ENCODE peak calls at places on chromosomes 11 and 22, in ten cellular contexts. N, D, Q, G, L, F, E, R, S and W are unnamed samples.

GRCh38 chr22:19855504-19856409 is 1.1 kb upstream of the GNB1L start:
- DNase-seq in N (peak), D (peak), Q (peak), G (peak), L (peak), F (peak), E (peak), R (no peak), S (peak), W (peak)

GRCh38 chr11:114200785-114201184 is 95.4 kb upstream of the NNMT start:
- DNase-seq in N (no peak), D (no peak), Q (no peak), G (no peak), L (no peak), F (no peak), E (no peak), R (no peak), S (no peak), W (no peak)

GRCh38 chr22:25363474-25363873 is 144.0 kb downstream of the CRYBB2 start:
- DNase-seq in N (no peak), D (no peak), Q (no peak), G (peak), L (no peak), F (no peak), E (peak), R (no peak), S (no peak), W (no peak)

GRCh38 chr11:62682518-62682917 is 3.6 kb upstream of the UBXN1 start:
- DNase-seq in N (no peak), D (no peak), Q (no peak), G (no peak), L (no peak), F (no peak), E (no peak), R (no peak), S (no peak), W (peak)

GRCh38 chr11:15170698-15171097 is 56.0 kb downstream of the INSC start:
- DNase-seq in N (no peak), D (no peak), Q (no peak), G (no peak), L (no peak), F (no peak), E (no peak), R (no peak), S (no peak), W (no peak)

GRCh38 chr22:20810645-20811044 is 36.7 kb downstream of the SERPIND1 start:
- DNase-seq in N (no peak), D (no peak), Q (no peak), G (no peak), L (no peak), F (no peak), E (no peak), R (no peak), S (no peak), W (no peak)

GRCh38 chr11:116130122-116130521 is 625.9 kb upstream of the CADM1 start:
- DNase-seq in N (no peak), D (no peak), Q (no peak), G (no peak), L (peak), F (no peak), E (no peak), R (peak), S (no peak), W (no peak)

GRCh38 chr11:48049036-48049435 is 68.7 kb downstream of the PTPRJ start:
- DNase-seq in N (no peak), D (no peak), Q (no peak), G (no peak), L (no peak), F (no peak), E (peak), R (no peak), S (no peak), W (no peak)

GRCh38 chr11:42338056-42338455 is 878.6 kb upstream of the LRRC4C start:
- DNase-seq in N (no peak), D (no peak), Q (no peak), G (no peak), L (no peak), F (no peak), E (no peak), R (no peak), S (no peak), W (no peak)

GRCh38 chr22:24532075-24532474 is 22.9 kb downstream of the GUCD1 start:
- DNase-seq in N (no peak), D (no peak), Q (no peak), G (no peak), L (no peak), F (no peak), E (no peak), R (no peak), S (no peak), W (no peak)

GRCh38 chr22:24225951-24226350 is 18.9 kb downstream of the GGT5 start:
- DNase-seq in N (no peak), D (no peak), Q (no peak), G (no peak), L (no peak), F (no peak), E (no peak), R (no peak), S (peak), W (no peak)

DNA sequence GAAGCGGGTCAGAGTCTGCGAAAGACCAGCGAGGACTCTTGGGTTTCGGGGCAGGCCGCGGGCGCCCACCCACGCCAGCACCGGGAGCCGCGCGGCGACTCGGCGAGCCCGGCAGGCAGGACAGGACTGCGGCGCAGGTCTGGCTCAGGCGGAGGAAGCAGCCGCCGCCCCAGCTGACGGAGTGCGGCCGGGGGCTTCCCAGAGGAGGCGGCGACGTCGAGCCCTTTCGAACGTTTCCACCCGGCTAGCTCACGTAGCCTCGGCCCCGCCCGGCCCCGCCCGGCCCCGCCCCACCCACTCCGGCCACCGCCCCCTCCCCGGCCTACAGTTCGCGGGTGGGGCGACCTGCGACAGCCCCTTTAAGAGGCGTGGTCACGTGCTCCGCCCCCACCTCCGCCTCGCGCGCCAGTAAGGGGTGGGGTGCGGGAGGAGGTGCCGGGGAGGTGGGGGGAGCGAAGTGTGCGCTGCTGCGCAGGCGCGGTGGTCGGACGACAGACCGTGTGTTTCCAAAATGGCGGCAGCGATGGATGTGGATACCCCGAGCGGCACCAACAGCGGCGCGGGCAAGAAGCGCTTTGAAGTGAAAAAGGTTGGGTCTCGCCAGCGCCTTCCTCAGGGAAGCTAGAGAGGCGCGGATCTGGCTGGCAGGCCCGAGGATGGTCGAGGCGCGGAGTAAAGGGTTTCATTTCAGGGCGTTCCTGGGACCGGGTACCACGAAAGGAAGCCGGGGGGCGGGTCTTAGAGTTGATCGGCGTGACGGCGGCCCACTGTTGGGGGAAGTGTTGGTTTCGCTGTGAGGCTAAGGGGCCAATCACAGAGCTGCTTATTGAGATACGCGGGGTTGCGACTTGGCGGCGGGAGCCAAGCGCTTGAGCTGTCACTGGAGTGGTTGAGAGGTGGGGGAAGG is at the start of gene RBX1:
- DNase-seq in N (peak), D (peak), Q (peak), G (peak), L (peak), F (peak), E (peak), R (peak), S (peak), W (peak)
- TF ChIP-seq POLR2A in N (peak), D (peak), Q (peak), G (peak), L (peak), F (peak), E (peak), R (peak), S (peak), W (peak)

DNA sequence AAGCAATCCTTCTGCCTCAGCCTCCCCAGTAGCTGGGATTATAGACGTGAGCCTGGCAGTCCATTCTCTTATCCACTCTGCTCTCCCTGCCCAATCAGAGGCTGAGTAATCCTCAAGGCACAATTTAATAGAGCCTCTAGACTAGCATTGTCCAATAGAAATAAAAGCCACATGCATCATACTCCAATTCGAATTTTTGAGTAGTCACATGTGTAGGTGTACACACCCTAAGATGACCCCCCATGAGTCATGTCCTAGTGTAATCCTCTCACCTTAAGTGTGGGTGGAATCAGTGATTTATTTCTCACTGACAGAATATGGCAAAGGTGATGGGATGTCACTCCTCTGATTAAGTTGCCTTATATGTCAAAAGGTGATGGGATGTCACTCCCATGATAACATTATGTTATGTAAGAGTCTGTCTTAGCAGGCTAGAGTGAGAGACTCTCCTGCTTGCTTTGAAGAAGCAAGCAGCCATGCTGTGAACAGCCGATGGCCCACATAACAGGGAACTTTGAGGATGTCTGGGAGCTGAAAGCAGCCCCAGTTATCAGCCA is 61.3 kb downstream of the MN1 start:
- DNase-seq in N (no peak), D (no peak), Q (no peak), G (peak), L (no peak), F (no peak), E (no peak), R (no peak), S (no peak), W (no peak)
- TF ChIP-seq POLR2AphosphoS5 in N (no peak), D (no peak), Q (no peak), G (no peak), L (no peak), F (no peak), E (no peak), R (no peak), S (no peak), W (no peak)

DNA sequence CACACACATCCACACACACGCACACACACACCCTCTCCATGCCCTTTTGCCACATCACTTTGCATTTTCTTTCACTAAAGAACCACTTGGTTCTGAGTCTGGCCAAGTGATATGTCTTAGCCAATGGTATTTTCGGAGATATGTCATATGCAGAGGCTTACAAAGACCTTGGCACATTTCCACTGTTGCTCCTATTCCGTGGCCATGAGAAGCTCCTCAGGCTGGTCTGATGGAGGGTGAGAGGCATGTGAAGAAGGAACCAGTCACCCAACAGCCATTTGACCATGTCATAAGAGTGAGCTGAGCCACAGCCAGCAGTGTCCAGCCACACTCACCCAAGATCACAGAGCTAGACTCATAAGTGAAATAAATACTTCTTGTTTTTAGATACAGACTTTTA is 212.6 kb upstream of the NAV2 start:
- DNase-seq in N (no peak), D (no peak), Q (no peak), G (no peak), L (no peak), F (no peak), E (no peak), R (no peak), S (no peak), W (no peak)
- TF ChIP-seq EP300 in N (no peak), D (no peak), Q (no peak), G (no peak), L (no peak), F (no peak), E (no peak), R (no peak), S (no peak), W (no peak)

GRCh38 chr11:78025378-78025777 is 2.3 kb upstream of the KCTD14 start:
- DNase-seq in N (no peak), D (no peak), Q (no peak), G (no peak), L (no peak), F (no peak), E (no peak), R (no peak), S (no peak), W (no peak)

GRCh38 chr11:78023426-78023825 is 350 bp upstream of the KCTD14 start:
- DNase-seq in N (no peak), D (no peak), Q (no peak), G (no peak), L (no peak), F (no peak), E (no peak), R (no peak), S (no peak), W (no peak)

GRCh38 chr11:78020248-78020647 is 2.8 kb downstream of the KCTD14 start:
- DNase-seq in N (no peak), D (no peak), Q (no peak), G (no peak), L (no peak), F (no peak), E (no peak), R (no peak), S (no peak), W (no peak)

GRCh38 chr11:78019808-78020207 is 3.3 kb downstream of the KCTD14 start:
- DNase-seq in N (no peak), D (no peak), Q (no peak), G (no peak), L (no peak), F (peak), E (no peak), R (no peak), S (no peak), W (no peak)

DNA sequence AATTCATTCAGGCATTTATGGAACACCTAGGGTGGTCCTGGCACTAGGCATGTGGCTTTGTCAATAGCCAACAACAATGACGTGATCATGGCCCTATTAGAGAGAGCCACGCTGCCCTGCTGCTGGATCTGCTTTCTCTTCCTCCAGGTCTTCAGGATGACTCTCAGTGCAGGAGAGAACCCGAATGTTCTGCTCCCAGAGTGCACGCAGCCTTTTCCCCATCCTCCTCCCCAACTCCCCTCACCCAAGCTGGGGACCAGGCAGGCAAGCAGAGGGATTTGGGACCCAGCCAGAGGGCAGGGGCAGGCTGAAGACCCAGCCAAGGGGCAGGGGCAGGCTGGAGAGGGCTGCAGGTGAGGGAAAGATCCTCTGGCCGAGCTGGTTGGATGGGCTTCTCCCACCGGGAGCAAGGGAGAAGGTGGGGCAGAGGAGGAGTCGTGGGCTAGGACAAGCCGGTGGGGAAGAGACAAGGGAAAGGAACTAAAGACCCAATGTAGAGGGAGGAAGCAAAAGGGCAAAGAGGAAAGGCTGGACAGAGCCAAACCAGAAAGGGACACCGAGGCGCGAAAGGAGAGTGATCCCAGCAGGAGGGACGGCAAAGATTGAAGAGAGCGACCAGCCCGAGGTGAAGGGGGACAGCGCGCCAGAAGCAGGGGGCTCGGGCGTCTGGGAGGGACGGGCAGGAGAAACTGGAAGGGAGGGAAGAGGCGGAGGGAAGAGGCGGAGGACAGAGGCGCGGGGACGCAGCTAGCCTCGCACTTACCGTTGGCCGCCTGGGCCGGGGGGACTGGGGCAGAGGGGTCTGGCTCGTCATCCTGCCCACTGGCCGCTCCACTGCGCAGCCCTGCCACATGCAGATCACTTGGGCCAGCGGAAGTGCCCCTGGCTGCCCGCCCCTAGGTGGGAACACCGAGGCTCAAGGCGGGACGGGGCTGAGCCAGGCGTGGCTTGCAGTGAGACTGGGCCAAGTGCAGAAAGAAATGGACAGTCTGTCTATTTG is at the start of gene KCTD14:
- DNase-seq in N (peak), D (no peak), Q (no peak), G (peak), L (no peak), F (peak), E (no peak), R (peak), S (peak), W (peak)
- TF ChIP-seq POLR2A in N (peak), D (no peak), Q (no peak), G (no peak), L (no peak), F (peak), E (no peak), R (peak), S (peak), W (peak)

DNA sequence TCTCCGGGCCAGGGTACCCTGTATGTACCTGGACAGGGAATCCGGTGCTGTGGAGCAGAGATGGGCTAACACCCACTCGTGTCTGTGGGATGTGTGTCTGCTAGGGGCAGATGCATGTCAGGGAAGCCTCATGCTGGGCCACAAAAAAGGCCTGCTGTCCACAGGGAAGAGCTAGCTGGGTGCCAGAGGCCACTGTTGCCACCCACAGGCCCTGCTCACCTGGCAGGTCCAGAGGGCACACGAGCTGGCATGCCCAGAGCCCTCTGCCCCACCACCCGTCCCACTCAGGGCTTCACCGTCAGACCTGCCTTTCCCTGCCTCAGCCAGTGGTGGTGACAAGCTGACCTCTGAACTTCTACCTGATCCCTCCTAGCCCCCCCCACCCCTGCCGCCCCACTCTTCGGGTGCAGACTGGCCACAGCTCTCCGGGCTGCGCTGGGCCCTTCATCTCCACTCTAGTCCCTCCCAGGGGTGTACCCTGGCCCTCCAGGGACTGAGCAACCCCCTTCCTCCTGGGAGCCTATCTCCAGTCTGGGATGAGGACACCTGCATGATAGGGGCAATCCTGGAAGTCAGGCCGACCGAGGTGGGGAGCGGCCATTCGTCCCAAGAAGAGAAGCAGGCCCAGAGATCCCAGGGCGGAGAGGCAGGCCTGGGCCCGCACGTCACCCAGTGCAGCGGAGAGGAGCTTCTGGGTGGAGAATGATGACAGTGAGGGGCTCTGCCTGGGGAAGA is 1.3 kb downstream of the SLC25A22 start:
- DNase-seq in N (no peak), D (no peak), Q (no peak), G (no peak), L (no peak), F (peak), E (no peak), R (no peak), S (peak), W (peak)
- TF ChIP-seq POLR2AphosphoS5 in N (no peak), D (no peak), Q (no peak), G (no peak), L (no peak), F (no peak), E (no peak), R (peak), S (no peak), W (no peak)

GRCh38 chr11:45144126-45145082 is 2.0 kb upstream of the PRDM11 start:
- DNase-seq in N (peak), D (no peak), Q (no peak), G (peak), L (peak), F (no peak), E (peak), R (no peak), S (no peak), W (no peak)

GRCh38 chr11:45145083-45145420 is 1.4 kb upstream of the PRDM11 start:
- DNase-seq in N (no peak), D (no peak), Q (no peak), G (no peak), L (peak), F (no peak), E (no peak), R (peak), S (no peak), W (no peak)

GRCh38 chr11:45146072-45147016 is at the start of gene PRDM11:
- DNase-seq in N (peak), D (peak), Q (no peak), G (peak), L (no peak), F (no peak), E (peak), R (peak), S (no peak), W (peak)

GRCh38 chr11:45147017-45147728 is 734 bp downstream of the PRDM11 start:
- DNase-seq in N (peak), D (peak), Q (peak), G (peak), L (peak), F (peak), E (peak), R (peak), S (peak), W (peak)

GRCh38 chr11:45145421-45146071 is 893 bp upstream of the PRDM11 start:
- DNase-seq in N (peak), D (no peak), Q (no peak), G (peak), L (peak), F (no peak), E (peak), R (peak), S (no peak), W (peak)
- TF ChIP-seq EP300 in N (no peak), D (no peak), Q (no peak), G (no peak), L (no peak), F (no peak), E (no peak), R (no peak), S (no peak), W (no peak)

GRCh38 chr11:45578286-45578685 is 87.1 kb downstream of the CHST1 start:
- DNase-seq in N (no peak), D (peak), Q (no peak), G (no peak), L (no peak), F (no peak), E (no peak), R (no peak), S (no peak), W (no peak)
- TF ChIP-seq POLR2A in N (no peak), D (no peak), Q (no peak), G (no peak), L (no peak), F (no peak), E (no peak), R (no peak), S (no peak), W (no peak)

DNA sequence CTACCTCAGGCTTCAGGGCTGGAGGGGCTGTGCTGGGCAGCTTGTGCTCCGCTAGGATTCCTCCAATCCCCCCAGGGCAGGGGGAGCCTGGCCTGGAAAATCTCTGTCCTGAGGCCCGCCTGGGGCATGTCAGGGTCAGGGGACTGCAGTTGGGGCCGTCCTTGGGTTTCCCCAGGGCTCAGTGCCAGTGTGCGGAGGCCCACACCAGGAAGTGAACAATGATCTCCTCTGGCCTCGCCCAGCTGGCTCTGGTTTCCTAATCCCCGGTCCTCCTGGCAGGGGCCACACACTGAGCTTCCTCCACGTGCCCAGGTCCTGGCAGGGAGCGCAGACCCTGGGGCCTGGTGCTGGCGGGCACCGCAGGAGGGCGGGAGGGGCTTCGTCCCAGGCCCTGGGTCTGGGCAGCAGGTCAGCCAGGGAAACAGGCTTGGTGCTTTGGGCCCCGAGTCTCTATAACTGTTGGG is 1.4 kb upstream of the MUC2 start:
- DNase-seq in N (peak), D (no peak), Q (no peak), G (peak), L (no peak), F (peak), E (peak), R (peak), S (peak), W (peak)
- TF ChIP-seq POLR2AphosphoS5 in N (no peak), D (no peak), Q (no peak), G (no peak), L (no peak), F (no peak), E (no peak), R (no peak), S (no peak), W (peak)